ENCODE peak calls at places on chromosomes 4 and X, in seven cellular contexts. V is mesothelial cell of epicardium; D is AG10803; R is left ventricle myocardium inferior; U is suprapubic skin; M is endothelial cell; H is CD4-positive, alpha-beta T cell. X is an unnamed sample.

GRCh38 chrX:103376979-103377324 is 614 bp downstream of the BEX3 start:
- DNase-seq in V (no peak), D (no peak), R (no peak), U (no peak), M (peak; percentile 21), H (no peak), X (peak; percentile 70)

GRCh38 chr4:76904646-76905190 is 6.8 kb upstream of the SOWAHB start:
- DNase-seq in V (no peak), D (no peak), R (no peak), U (no peak), M (no peak), H (no peak), X (no peak)

GRCh38 chr4:146095091-146095690 is 80.3 kb upstream of the LSM6 start:
- DNase-seq in V (no peak), D (peak; percentile 58), R (no peak), U (no peak), M (peak; percentile 47), H (no peak), X (no peak)

GRCh38 chrX:8323356-8323755 is 141.3 kb upstream of the VCX3B start:
- DNase-seq in V (no peak), D (no peak), R (no peak), U (no peak), M (no peak), H (no peak), X (no peak)

GRCh38 chr4:42627887-42628646 is 28.8 kb downstream of the ATP8A1 start:
- DNase-seq in V (no peak), D (no peak), R (peak; percentile 83), U (peak; percentile 76), M (no peak), H (peak; percentile 5), X (no peak)

GRCh38 chr4:15695240-15695699 is 7.6 kb upstream of the BST1 start:
- DNase-seq in V (no peak), D (peak; percentile 99), R (no peak), U (no peak), M (no peak), H (no peak), X (no peak)

GRCh38 chr4:39539026-39539690 is 11.9 kb upstream of the UGDH start:
- DNase-seq in V (no peak), D (no peak), R (no peak), U (no peak), M (no peak), H (no peak), X (no peak)

GRCh38 chr4:87228561-87228860 is 8.1 kb upstream of the KLHL8 start:
- DNase-seq in V (no peak), D (no peak), R (no peak), U (no peak), M (no peak), H (no peak), X (no peak)

GRCh38 chr4:106266201-106266600 is 49.8 kb downstream of the TBCK start:
- DNase-seq in V (no peak), D (peak; percentile 81), R (no peak), U (no peak), M (no peak), H (no peak), X (no peak)

GRCh38 chr4:168796362-168797106 is 213.5 kb downstream of the CBR4 start:
- DNase-seq in V (no peak), D (peak; percentile 63), R (no peak), U (no peak), M (no peak), H (no peak), X (no peak)

GRCh38 chr4:168555437-168555836 is 58.6 kb downstream of the PALLD start:
- DNase-seq in V (no peak), D (no peak), R (no peak), U (no peak), M (no peak), H (no peak), X (no peak)

GRCh38 chr4:53119685-53120084 is 246.2 kb downstream of the SCFD2 start:
- DNase-seq in V (peak; percentile 56), D (peak; percentile 77), R (no peak), U (no peak), M (no peak), H (no peak), X (no peak)

GRCh38 chr4:41611881-41612871 is 74.2 kb downstream of the LIMCH1 start:
- DNase-seq in V (peak; percentile 55), D (peak; percentile 62), R (peak; percentile 69), U (no peak), M (peak; percentile 25), H (no peak), X (no peak)

GRCh38 chrX:8404443-8404842 is 60.2 kb upstream of the VCX3B start:
- DNase-seq in V (no peak), D (no peak), R (no peak), U (no peak), M (no peak), H (no peak), X (no peak)

GRCh38 chrX:105191878-105192277 is 28.6 kb downstream of the TEX13A start:
- DNase-seq in V (no peak), D (no peak), R (no peak), U (no peak), M (peak; percentile 4), H (no peak), X (no peak)

GRCh38 chr4:107688421-107688820 is 31.6 kb downstream of the PAPSS1 start:
- DNase-seq in V (no peak), D (no peak), R (no peak), U (no peak), M (no peak), H (no peak), X (no peak)

DNA sequence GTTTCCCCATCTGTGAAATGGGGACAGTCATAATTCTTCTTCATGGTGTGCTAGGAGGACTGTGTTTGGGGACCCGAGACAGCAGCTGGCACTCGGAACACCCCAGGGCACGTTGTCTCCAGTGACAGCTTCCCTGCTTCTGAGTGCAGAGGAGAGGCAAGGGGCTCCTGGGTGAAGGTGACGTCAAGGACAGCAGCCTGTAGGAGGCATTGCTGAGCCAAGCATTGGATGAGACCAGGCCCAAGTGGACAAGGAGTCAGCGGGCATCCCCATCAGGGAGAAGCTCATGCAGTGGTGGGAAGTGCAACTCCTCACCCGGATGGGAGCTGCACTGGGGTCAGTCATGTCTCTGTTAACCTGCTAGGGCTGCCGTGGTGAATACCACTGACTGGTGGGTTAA is 46.1 kb downstream of the EVC start:
- DNase-seq in V (peak; percentile 25), D (no peak), R (no peak), U (no peak), M (no peak), H (no peak), X (no peak)
- TF ChIP-seq CTCF in V (no peak), D (no peak), R (no peak), U (no peak), M (no peak), H (no peak), X (no peak)

GRCh38 chr4:4386296-4386735 is 586 bp upstream of the NSG1 start:
- DNase-seq in V (peak; percentile 51), D (no peak), R (no peak), U (no peak), M (peak; percentile 15), H (no peak), X (no peak)

GRCh38 chr4:4385729-4386295 is 1.1 kb upstream of the NSG1 start:
- DNase-seq in V (no peak), D (no peak), R (no peak), U (no peak), M (no peak), H (no peak), X (no peak)

GRCh38 chr4:4383085-4383484 is 3.8 kb upstream of the NSG1 start:
- DNase-seq in V (no peak), D (no peak), R (peak; percentile 46), U (no peak), M (no peak), H (no peak), X (no peak)

GRCh38 chr4:4386736-4387392 is at the start of gene NSG1:
- DNase-seq in V (peak; percentile 77), D (peak; percentile 9), R (peak; percentile 29), U (no peak), M (peak; percentile 43), H (no peak), X (peak; percentile 80)

DNA sequence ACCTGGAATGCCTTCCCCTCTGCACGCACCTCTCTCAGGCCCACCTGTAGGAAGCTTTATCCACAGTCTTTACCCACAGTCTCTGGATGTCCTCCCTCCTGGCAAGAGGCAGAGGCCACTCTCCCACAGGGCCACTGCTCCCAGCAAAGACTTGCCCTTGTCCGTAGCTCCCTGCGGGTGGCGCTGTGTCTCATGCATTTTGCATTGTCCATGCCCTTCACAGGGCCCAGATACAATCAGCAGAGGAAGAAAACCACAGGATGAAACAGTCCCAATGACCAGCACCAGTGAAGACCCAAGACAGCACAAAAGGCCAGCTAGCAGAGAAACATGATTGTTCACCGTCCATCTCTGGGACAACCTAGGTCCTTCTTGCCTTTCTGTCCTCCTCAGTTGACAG is 2.1 kb upstream of the NSG1 start:
- DNase-seq in V (no peak), D (no peak), R (no peak), U (no peak), M (peak; percentile 72), H (no peak), X (no peak)
- TF ChIP-seq CTCF in V (no peak), D (peak; percentile 14), R (no peak), U (peak; percentile 42), M (peak; percentile 43), H (peak; percentile 8), X (peak; percentile 56)

GRCh38 chr4:8284391-8284790 is 14.8 kb downstream of the HTRA3 start:
- DNase-seq in V (no peak), D (no peak), R (no peak), U (no peak), M (no peak), H (no peak), X (no peak)

GRCh38 chr4:8283161-8283560 is 13.6 kb downstream of the HTRA3 start:
- DNase-seq in V (no peak), D (no peak), R (peak; percentile 7), U (no peak), M (no peak), H (no peak), X (no peak)

GRCh38 chr4:8282134-8282641 is 12.6 kb downstream of the HTRA3 start:
- DNase-seq in V (no peak), D (no peak), R (peak; percentile 8), U (no peak), M (no peak), H (no peak), X (no peak)

GRCh38 chr4:8282742-8283141 is 13.2 kb downstream of the HTRA3 start:
- DNase-seq in V (no peak), D (no peak), R (peak; percentile 12), U (no peak), M (no peak), H (no peak), X (no peak)

DNA sequence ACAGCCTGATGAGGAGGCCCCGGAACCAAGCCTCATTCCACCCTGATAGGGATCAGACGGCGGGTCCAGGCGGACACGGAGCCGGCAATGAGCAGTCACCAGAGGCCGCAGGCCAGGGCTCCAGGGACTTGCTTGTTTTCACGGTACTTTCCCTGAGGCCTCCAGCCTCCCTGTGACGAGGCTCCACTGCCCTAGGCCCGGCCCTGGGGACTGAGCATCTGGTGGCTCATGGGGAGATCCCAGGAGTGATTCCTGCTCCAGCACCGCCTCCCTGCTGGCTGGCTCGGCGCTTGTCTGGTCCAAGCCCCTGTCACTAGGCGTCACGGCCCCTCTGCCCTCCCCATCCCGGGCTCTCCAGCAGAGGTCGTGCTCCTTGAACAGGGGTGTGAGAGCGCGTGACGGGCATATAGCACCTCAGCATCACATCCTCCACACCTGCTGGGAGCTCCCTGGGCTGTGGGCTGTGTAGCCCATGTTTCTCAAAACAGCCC is 14.1 kb downstream of the HTRA3 start:
- DNase-seq in V (no peak), D (no peak), R (peak; percentile 21), U (no peak), M (no peak), H (no peak), X (no peak)
- TF ChIP-seq CTCF in V (no peak), D (no peak), R (no peak), U (no peak), M (no peak), H (no peak), X (no peak)

GRCh38 chr4:72496119-72496518 is 72.9 kb downstream of the ADAMTS3 start:
- DNase-seq in V (no peak), D (peak; percentile 9), R (no peak), U (no peak), M (no peak), H (no peak), X (no peak)
- TF ChIP-seq CTCF in V (no peak), D (peak; percentile 46), R (no peak), U (no peak), M (no peak), H (no peak), X (peak; percentile 14)

X was measured in type B pancreatic cell.